ENCODE peak calls at places on chromosomes 3 and 15, in five cellular contexts. X is sigmoid colon, J is uterus, G is HCT116, T is ovary. S is an unnamed sample.

GRCh38 chr15:42992626-42993025 is 72.0 kb upstream of the TTBK2 start:
- DNase-seq in X (no peak), J (no peak), G (no peak), T (no peak), S (no peak)

GRCh38 chr3:64889991-64890390 is 202.2 kb upstream of the ADAMTS9 start:
- DNase-seq in X (peak; percentile 67), J (peak; percentile 48), G (no peak), T (peak; percentile 59), S (no peak)

GRCh38 chr3:58557496-58557895 is 19.7 kb downstream of the FAM107A start:
- DNase-seq in X (no peak), J (no peak), G (no peak), T (no peak), S (no peak)

GRCh38 chr3:24682141-24682547 is 187.5 kb upstream of the THRB start:
- DNase-seq in X (no peak), J (peak; percentile 26), G (no peak), T (no peak), S (no peak)

GRCh38 chr3:135803291-135803690 is 162.2 kb upstream of the PPP2R3A start:
- DNase-seq in X (no peak), J (no peak), G (no peak), T (no peak), S (no peak)

GRCh38 chr3:122843604-122844003 is 48.7 kb downstream of the SLC49A4 start:
- DNase-seq in X (no peak), J (no peak), G (no peak), T (no peak), S (no peak)

GRCh38 chr3:177013681-177014280 is 183.5 kb downstream of the TBL1XR1 start:
- DNase-seq in X (no peak), J (no peak), G (no peak), T (no peak), S (no peak)

GRCh38 chr3:36496734-36497133 is 116.4 kb downstream of the STAC start:
- DNase-seq in X (no peak), J (no peak), G (no peak), T (no peak), S (no peak)

GRCh38 chr3:36730965-36731364 is 33.4 kb downstream of the DCLK3 start:
- DNase-seq in X (no peak), J (no peak), G (no peak), T (no peak), S (no peak)

GRCh38 chr15:59473226-59473625 is 35.2 kb downstream of the FAM81A start:
- DNase-seq in X (no peak), J (no peak), G (no peak), T (no peak), S (no peak)

GRCh38 chr3:134388748-134389485 is 14.7 kb upstream of the AMOTL2 start:
- DNase-seq in X (no peak), J (no peak), G (no peak), T (no peak), S (no peak)

GRCh38 chr3:182303169-182303568 is 490.1 kb upstream of the ATP11B start:
- DNase-seq in X (no peak), J (no peak), G (no peak), T (no peak), S (no peak)

GRCh38 chr15:99123706-99124451 is 19.0 kb downstream of the SYNM start:
- DNase-seq in X (peak; percentile 97), J (peak; percentile 80), G (peak; percentile 86), T (peak; percentile 78), S (no peak)

GRCh38 chr3:159844383-159844730 is 144.3 kb upstream of the IL12A start:
- DNase-seq in X (no peak), J (no peak), G (no peak), T (no peak), S (no peak)

GRCh38 chr15:27066446-27066845 is 95.5 kb downstream of the GABRG3 start:
- DNase-seq in X (no peak), J (no peak), G (no peak), T (no peak), S (no peak)

GRCh38 chr3:114365268-114365667 is 71.4 kb downstream of the TIGIT start:
- DNase-seq in X (no peak), J (no peak), G (no peak), T (no peak), S (no peak)

GRCh38 chr15:63231206-63231605 is 41.8 kb downstream of the RAB8B start:
- DNase-seq in X (no peak), J (no peak), G (no peak), T (no peak), S (no peak)

GRCh38 chr3:28317438-28318022 is 31.0 kb upstream of the ZCWPW2 start:
- DNase-seq in X (no peak), J (no peak), G (peak; percentile 28), T (no peak), S (peak; percentile 52)

DNA sequence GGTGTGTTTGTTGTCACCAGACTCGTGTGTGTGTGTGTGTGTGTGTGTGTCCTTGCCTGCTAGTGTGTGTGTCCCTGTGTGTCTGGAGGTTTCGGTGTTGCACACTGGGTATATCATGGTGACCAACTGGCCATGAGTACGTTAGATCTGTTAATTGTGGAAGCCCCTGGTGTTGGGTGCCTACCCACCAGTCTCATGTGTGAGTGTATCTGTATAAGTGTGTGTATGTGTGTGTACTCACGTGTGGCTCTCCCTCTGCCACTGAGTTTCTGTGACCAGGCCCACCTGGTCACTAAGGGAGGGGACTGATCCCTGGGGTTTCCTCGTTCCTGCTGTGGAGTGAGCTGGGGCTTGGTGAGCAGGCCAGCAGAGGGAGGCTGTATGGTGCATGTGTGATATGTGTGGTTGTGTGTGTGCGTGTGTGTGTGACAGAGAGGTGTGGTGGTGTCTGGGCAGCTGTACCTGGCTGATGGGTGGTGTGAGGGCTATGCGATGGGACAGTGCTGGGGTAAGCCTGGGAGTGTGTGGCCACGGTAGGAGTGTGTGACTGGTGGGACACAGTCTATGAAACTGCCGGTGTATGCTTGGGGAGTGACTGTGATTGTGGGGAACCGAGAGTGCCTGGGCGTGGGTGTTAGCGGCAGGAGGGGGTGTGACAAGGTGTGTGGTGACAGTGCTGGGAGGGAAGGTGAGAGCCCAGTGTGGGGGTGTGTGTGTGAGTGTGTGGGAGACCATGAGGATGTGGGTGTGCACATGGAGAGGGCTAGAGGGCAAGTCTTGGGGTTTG is 1.9 kb downstream of the PRKCD start:
- DNase-seq in X (no peak), J (no peak), G (no peak), T (peak; percentile 20), S (no peak)
- TF ChIP-seq POLR2A in X (no peak), J (no peak), G (no peak), T (no peak), S (no peak)

DNA sequence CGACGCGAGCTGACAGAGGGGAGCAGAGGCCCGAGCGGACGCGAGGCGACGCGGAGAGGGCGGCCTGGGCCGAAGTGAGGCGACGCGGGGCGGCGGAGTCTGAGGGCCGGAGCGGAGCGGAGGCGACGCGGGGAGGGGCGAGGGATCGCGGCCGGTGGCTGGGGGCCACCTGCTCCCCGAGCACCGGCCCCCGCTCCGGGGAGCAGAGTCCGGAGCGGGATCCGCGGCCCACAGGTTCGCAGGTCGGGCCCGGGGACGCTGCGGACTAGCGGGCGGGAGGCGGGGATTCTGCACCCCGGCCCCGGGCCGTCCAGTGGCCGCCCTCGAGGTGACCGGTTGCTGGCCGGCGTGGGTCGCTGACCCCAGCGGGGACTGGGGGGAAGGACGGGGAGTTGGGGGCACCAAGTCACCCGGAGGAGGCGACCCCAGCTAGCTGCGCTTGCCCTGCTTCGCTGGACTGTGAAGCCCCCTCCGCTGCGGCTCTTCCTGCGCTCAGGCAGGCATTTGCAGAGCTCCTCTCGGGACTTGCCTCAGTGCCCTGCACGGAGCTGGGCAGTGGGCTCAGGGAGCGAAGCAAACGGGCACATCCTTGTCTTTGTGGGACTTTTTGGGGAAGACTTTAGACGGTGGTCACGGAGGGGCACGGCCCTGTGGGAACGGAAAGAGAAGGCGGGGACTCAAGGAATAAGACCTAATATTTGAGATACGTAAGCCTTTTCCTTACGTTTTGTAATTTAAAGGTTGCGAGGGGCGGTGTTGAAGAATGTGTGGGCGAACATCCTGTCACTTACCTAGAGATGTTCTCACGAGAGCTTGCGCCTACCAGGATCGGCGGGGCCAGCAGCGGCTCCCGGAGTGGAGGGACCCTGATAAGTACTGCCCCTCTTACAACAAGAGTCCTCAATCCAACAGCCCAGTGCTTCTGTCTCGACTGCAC is 568 bp downstream of the HMCES start:
- DNase-seq in X (peak; percentile 75), J (peak; percentile 26), G (peak; percentile 10), T (peak; percentile 34), S (peak; percentile 71)
- TF ChIP-seq POLR2A in X (no peak), J (no peak), G (no peak), T (no peak), S (peak; percentile 23)

GRCh38 chr3:20039082-20039764 is 1.0 kb upstream of the KAT2B start:
- DNase-seq in X (no peak), J (no peak), G (no peak), T (no peak), S (peak; percentile 67)

GRCh38 chr3:20042331-20042730 is 2.1 kb downstream of the KAT2B start:
- DNase-seq in X (no peak), J (no peak), G (no peak), T (no peak), S (no peak)

GRCh38 chr3:20039765-20040475 is at the start of gene KAT2B:
- DNase-seq in X (peak; percentile 89), J (peak; percentile 78), G (no peak), T (peak; percentile 84), S (peak; percentile 89)

GRCh38 chr3:20040476-20041196 is 390 bp downstream of the KAT2B start:
- DNase-seq in X (peak; percentile 91), J (peak; percentile 81), G (peak; percentile 34), T (peak; percentile 82), S (peak; percentile 89)

GRCh38 chr3:20041197-20041780 is 1.0 kb downstream of the KAT2B start:
- DNase-seq in X (peak; percentile 91), J (peak; percentile 76), G (no peak), T (peak; percentile 68), S (peak; percentile 91)
- TF ChIP-seq POLR2A in X (peak; percentile 24), J (no peak), G (no peak), T (no peak), S (peak; percentile 72)

DNA sequence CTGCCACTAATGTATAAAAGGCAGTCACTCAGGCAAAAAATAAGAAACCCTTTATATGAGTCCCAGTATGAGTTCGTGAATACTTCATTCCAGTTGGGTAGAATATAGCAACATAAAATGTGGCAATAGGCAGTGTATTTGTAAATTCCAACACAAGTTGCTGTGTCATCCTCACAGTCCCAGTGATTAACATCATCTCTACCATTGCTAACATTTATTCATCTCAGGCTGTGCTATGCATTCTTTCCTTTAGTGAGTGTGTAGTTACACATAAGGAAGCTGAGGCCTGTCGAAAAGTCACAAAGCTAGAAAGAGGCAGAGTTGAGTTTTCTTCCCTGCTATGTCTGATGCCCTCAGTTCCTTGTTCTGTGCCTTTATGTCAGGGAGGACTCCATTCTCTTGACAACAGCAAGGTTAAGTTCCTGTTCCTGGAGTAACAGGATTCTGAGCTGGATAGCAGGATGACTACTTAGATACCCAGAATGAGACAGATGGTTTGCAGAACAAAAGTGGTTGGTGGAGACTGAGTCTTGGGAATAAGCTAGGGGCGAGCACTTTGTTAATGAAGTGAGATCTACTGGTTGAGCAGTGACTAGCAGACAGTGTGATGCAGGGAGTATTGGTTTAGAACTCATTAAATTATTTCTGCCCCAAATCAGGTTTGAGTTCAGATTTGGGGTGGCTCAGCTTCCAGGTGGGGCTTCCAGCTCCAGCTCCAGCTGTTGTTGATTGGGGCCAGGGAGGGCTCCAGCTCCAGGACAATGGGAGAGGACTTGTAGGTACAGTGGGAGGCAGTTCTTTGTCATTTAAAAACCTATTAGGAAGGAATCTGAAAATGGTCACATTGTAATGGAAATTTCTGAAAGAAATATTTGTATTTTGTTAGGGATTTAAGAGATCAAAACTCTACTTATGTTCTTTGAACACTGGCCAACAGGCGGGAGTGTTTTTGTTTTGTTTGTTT is 96.7 kb downstream of the FNDC3B start:
- DNase-seq in X (no peak), J (no peak), G (no peak), T (no peak), S (peak; percentile 59)
- TF ChIP-seq POLR2A in X (no peak), J (no peak), G (no peak), T (no peak), S (no peak)

GRCh38 chr3:184361532-184361931 is at the start of the genes CLCN2 and POLR2H:
- DNase-seq in X (no peak), J (peak; percentile 45), G (no peak), T (peak; percentile 76), S (peak; percentile 58)
- TF ChIP-seq POLR2A in X (no peak), J (peak; percentile 65), G (no peak), T (peak; percentile 82), S (peak; percentile 37)